ENCODE peak calls at places on chromosomes 2 and 18, in ten cellular contexts. One of them, this sample, is unnamed.

GRCh38 chr2:197914778-197915177 is 110.4 kb downstream of the PLCL1 start:
- DNase-seq in retina: no peak
- DNase-seq in NCI-H1092 treated with DMSO at 0.1 percent for 48 hours: no peak
- DNase-seq in prostate gland: no peak
- DNase-seq in activated T-cell treated with anti-CD3 and anti-CD28 coated beads, Interleukin-2, amount 50 U/mL, for 24 hours: no peak
- DNase-seq in nephron progenitor cell: no peak
- DNase-seq in GM12865: no peak
- DNase-seq in stimulated activated CD4-positive, alpha-beta T cell treated with anti-CD3 and anti-CD28 coated beads, TNF-alpha, amount 100 ng/mL, for 1 hour: no peak
- DNase-seq in tibial nerve: no peak
- DNase-seq in uterus: no peak
- DNase-seq in this sample: no peak

GRCh38 chr2:172084734-172085459 is 410 bp upstream of the DLX1 start:
- DNase-seq in NCI-H1092 treated with DMSO at 0.1 percent for 48 hours: peak; percentile 89
- DNase-seq in stimulated activated CD4-positive, alpha-beta T cell treated with anti-CD3 and anti-CD28 coated beads, TNF-alpha, amount 100 ng/mL, for 1 hour: no peak
- DNase-seq in nephron progenitor cell: peak; percentile 87
- DNase-seq in GM12865: peak; percentile 92
- DNase-seq in activated T-cell treated with anti-CD3 and anti-CD28 coated beads, Interleukin-2, amount 50 U/mL, for 24 hours: peak; percentile 71
- DNase-seq in tibial nerve: no peak
- DNase-seq in prostate gland: no peak
- DNase-seq in retina: peak; percentile 95
- DNase-seq in uterus: peak; percentile 53
- DNase-seq in this sample: peak; percentile 96

GRCh38 chr2:144950874-144951560 is 431.1 kb upstream of the ZEB2 start:
- DNase-seq in retina: no peak
- DNase-seq in prostate gland: no peak
- DNase-seq in nephron progenitor cell: no peak
- DNase-seq in activated T-cell treated with anti-CD3 and anti-CD28 coated beads, Interleukin-2, amount 50 U/mL, for 24 hours: no peak
- DNase-seq in tibial nerve: no peak
- DNase-seq in stimulated activated CD4-positive, alpha-beta T cell treated with anti-CD3 and anti-CD28 coated beads, TNF-alpha, amount 100 ng/mL, for 1 hour: no peak
- DNase-seq in GM12865: no peak
- DNase-seq in NCI-H1092 treated with DMSO at 0.1 percent for 48 hours: no peak
- DNase-seq in uterus: no peak
- DNase-seq in this sample: peak; percentile 88

GRCh38 chr2:149612122-149612521 is 24.5 kb upstream of the MMADHC start:
- DNase-seq in retina: no peak
- DNase-seq in NCI-H1092 treated with DMSO at 0.1 percent for 48 hours: no peak
- DNase-seq in nephron progenitor cell: no peak
- DNase-seq in prostate gland: peak; percentile 12
- DNase-seq in activated T-cell treated with anti-CD3 and anti-CD28 coated beads, Interleukin-2, amount 50 U/mL, for 24 hours: no peak
- DNase-seq in GM12865: no peak
- DNase-seq in uterus: no peak
- DNase-seq in tibial nerve: no peak
- DNase-seq in stimulated activated CD4-positive, alpha-beta T cell treated with anti-CD3 and anti-CD28 coated beads, TNF-alpha, amount 100 ng/mL, for 1 hour: no peak
- DNase-seq in this sample: peak; percentile 53

GRCh38 chr2:240529344-240529999 is 28.3 kb downstream of the ANKMY1 start:
- DNase-seq in nephron progenitor cell: no peak
- DNase-seq in stimulated activated CD4-positive, alpha-beta T cell treated with anti-CD3 and anti-CD28 coated beads, TNF-alpha, amount 100 ng/mL, for 1 hour: no peak
- DNase-seq in activated T-cell treated with anti-CD3 and anti-CD28 coated beads, Interleukin-2, amount 50 U/mL, for 24 hours: no peak
- DNase-seq in retina: no peak
- DNase-seq in uterus: no peak
- DNase-seq in tibial nerve: no peak
- DNase-seq in prostate gland: no peak
- DNase-seq in GM12865: no peak
- DNase-seq in NCI-H1092 treated with DMSO at 0.1 percent for 48 hours: no peak
- DNase-seq in this sample: no peak

GRCh38 chr2:205903549-205904129 is 182.3 kb downstream of the INO80D start:
- DNase-seq in tibial nerve: no peak
- DNase-seq in NCI-H1092 treated with DMSO at 0.1 percent for 48 hours: no peak
- DNase-seq in activated T-cell treated with anti-CD3 and anti-CD28 coated beads, Interleukin-2, amount 50 U/mL, for 24 hours: no peak
- DNase-seq in nephron progenitor cell: peak; percentile 23
- DNase-seq in prostate gland: no peak
- DNase-seq in GM12865: peak; percentile 62
- DNase-seq in stimulated activated CD4-positive, alpha-beta T cell treated with anti-CD3 and anti-CD28 coated beads, TNF-alpha, amount 100 ng/mL, for 1 hour: no peak
- DNase-seq in retina: no peak
- DNase-seq in uterus: no peak
- DNase-seq in this sample: no peak

GRCh38 chr2:85266424-85267041 is 61.3 kb downstream of the TGOLN2 start:
- DNase-seq in stimulated activated CD4-positive, alpha-beta T cell treated with anti-CD3 and anti-CD28 coated beads, TNF-alpha, amount 100 ng/mL, for 1 hour: peak; percentile 13
- DNase-seq in tibial nerve: peak; percentile 43
- DNase-seq in GM12865: peak; percentile 75
- DNase-seq in activated T-cell treated with anti-CD3 and anti-CD28 coated beads, Interleukin-2, amount 50 U/mL, for 24 hours: peak; percentile 74
- DNase-seq in NCI-H1092 treated with DMSO at 0.1 percent for 48 hours: peak; percentile 11
- DNase-seq in nephron progenitor cell: peak; percentile 65
- DNase-seq in prostate gland: peak; percentile 33
- DNase-seq in retina: no peak
- DNase-seq in uterus: peak; percentile 69
- DNase-seq in this sample: peak; percentile 56

GRCh38 chr18:50586710-50587109 is 26.8 kb downstream of the MAPK4 start:
- DNase-seq in prostate gland: no peak
- DNase-seq in stimulated activated CD4-positive, alpha-beta T cell treated with anti-CD3 and anti-CD28 coated beads, TNF-alpha, amount 100 ng/mL, for 1 hour: no peak
- DNase-seq in nephron progenitor cell: no peak
- DNase-seq in retina: no peak
- DNase-seq in tibial nerve: no peak
- DNase-seq in NCI-H1092 treated with DMSO at 0.1 percent for 48 hours: no peak
- DNase-seq in GM12865: no peak
- DNase-seq in uterus: no peak
- DNase-seq in activated T-cell treated with anti-CD3 and anti-CD28 coated beads, Interleukin-2, amount 50 U/mL, for 24 hours: no peak
- DNase-seq in this sample: no peak

GRCh38 chr2:60597346-60597745 is 43.9 kb upstream of the BCL11A start:
- DNase-seq in GM12865: no peak
- DNase-seq in nephron progenitor cell: no peak
- DNase-seq in activated T-cell treated with anti-CD3 and anti-CD28 coated beads, Interleukin-2, amount 50 U/mL, for 24 hours: no peak
- DNase-seq in retina: no peak
- DNase-seq in prostate gland: no peak
- DNase-seq in tibial nerve: no peak
- DNase-seq in uterus: no peak
- DNase-seq in stimulated activated CD4-positive, alpha-beta T cell treated with anti-CD3 and anti-CD28 coated beads, TNF-alpha, amount 100 ng/mL, for 1 hour: no peak
- DNase-seq in NCI-H1092 treated with DMSO at 0.1 percent for 48 hours: no peak
- DNase-seq in this sample: no peak

GRCh38 chr2:61471905-61472805 is 1.3 kb upstream of the USP34 start:
- DNase-seq in uterus: no peak
- DNase-seq in stimulated activated CD4-positive, alpha-beta T cell treated with anti-CD3 and anti-CD28 coated beads, TNF-alpha, amount 100 ng/mL, for 1 hour: no peak
- DNase-seq in NCI-H1092 treated with DMSO at 0.1 percent for 48 hours: peak; percentile 14
- DNase-seq in activated T-cell treated with anti-CD3 and anti-CD28 coated beads, Interleukin-2, amount 50 U/mL, for 24 hours: no peak
- DNase-seq in tibial nerve: no peak
- DNase-seq in retina: no peak
- DNase-seq in GM12865: peak; percentile 67
- DNase-seq in prostate gland: peak; percentile 46
- DNase-seq in nephron progenitor cell: no peak
- DNase-seq in this sample: peak; percentile 29

GRCh38 chr2:6644261-6644660 is 221.4 kb downstream of the CMPK2 start:
- DNase-seq in GM12865: no peak
- DNase-seq in stimulated activated CD4-positive, alpha-beta T cell treated with anti-CD3 and anti-CD28 coated beads, TNF-alpha, amount 100 ng/mL, for 1 hour: no peak
- DNase-seq in prostate gland: no peak
- DNase-seq in NCI-H1092 treated with DMSO at 0.1 percent for 48 hours: no peak
- DNase-seq in retina: no peak
- DNase-seq in uterus: no peak
- DNase-seq in nephron progenitor cell: no peak
- DNase-seq in tibial nerve: no peak
- DNase-seq in activated T-cell treated with anti-CD3 and anti-CD28 coated beads, Interleukin-2, amount 50 U/mL, for 24 hours: no peak
- DNase-seq in this sample: peak; percentile 28

GRCh38 chr2:84781942-84782716 is 98.8 kb downstream of the TRABD2A start:
- DNase-seq in uterus: no peak
- DNase-seq in tibial nerve: no peak
- DNase-seq in retina: peak; percentile 26
- DNase-seq in nephron progenitor cell: no peak
- DNase-seq in prostate gland: no peak
- DNase-seq in activated T-cell treated with anti-CD3 and anti-CD28 coated beads, Interleukin-2, amount 50 U/mL, for 24 hours: peak; percentile 50
- DNase-seq in NCI-H1092 treated with DMSO at 0.1 percent for 48 hours: no peak
- DNase-seq in GM12865: peak; percentile 32
- DNase-seq in stimulated activated CD4-positive, alpha-beta T cell treated with anti-CD3 and anti-CD28 coated beads, TNF-alpha, amount 100 ng/mL, for 1 hour: peak; percentile 19
- DNase-seq in this sample: peak; percentile 15